ENCODE peak calls at places on chromosome 10, in six cellular contexts. One of them, this sample, is unnamed.

GRCh38 chr10:127155221-127155620 is 41.2 kb downstream of the INSYN2A start:
- DNase-seq in activated CD8-positive, alpha-beta memory T cell treated with anti-CD3 and anti-CD28 coated beads, Interleukin-2, amount 50 U/mL, for 48 hours: no peak
- DNase-seq in T-cell: no peak
- DNase-seq in mammary epithelial cell: no peak
- DNase-seq in dorsolateral prefrontal cortex: no peak
- DNase-seq in AG10803: peak
- DNase-seq in this sample: peak

GRCh38 chr10:22246680-22247391 is 29.0 kb upstream of the EBLN1 start:
- DNase-seq in activated CD8-positive, alpha-beta memory T cell treated with anti-CD3 and anti-CD28 coated beads, Interleukin-2, amount 50 U/mL, for 48 hours: no peak
- DNase-seq in T-cell: no peak
- DNase-seq in mammary epithelial cell: peak
- DNase-seq in dorsolateral prefrontal cortex: no peak
- DNase-seq in AG10803: peak
- DNase-seq in this sample: peak

GRCh38 chr10:118305730-118306129 is 36.4 kb downstream of the FAM204A start:
- DNase-seq in activated CD8-positive, alpha-beta memory T cell treated with anti-CD3 and anti-CD28 coated beads, Interleukin-2, amount 50 U/mL, for 48 hours: no peak
- DNase-seq in T-cell: no peak
- DNase-seq in mammary epithelial cell: no peak
- DNase-seq in dorsolateral prefrontal cortex: no peak
- DNase-seq in AG10803: no peak
- DNase-seq in this sample: no peak

GRCh38 chr10:101778151-101778780 is 2.4 kb upstream of the FGF8 start:
- DNase-seq in activated CD8-positive, alpha-beta memory T cell treated with anti-CD3 and anti-CD28 coated beads, Interleukin-2, amount 50 U/mL, for 48 hours: peak
- DNase-seq in T-cell: no peak
- DNase-seq in mammary epithelial cell: no peak
- DNase-seq in dorsolateral prefrontal cortex: no peak
- DNase-seq in AG10803: no peak
- DNase-seq in this sample: no peak

GRCh38 chr10:29588640-29589421 is 45.9 kb downstream of the SVIL start:
- DNase-seq in activated CD8-positive, alpha-beta memory T cell treated with anti-CD3 and anti-CD28 coated beads, Interleukin-2, amount 50 U/mL, for 48 hours: no peak
- DNase-seq in T-cell: no peak
- DNase-seq in mammary epithelial cell: peak
- DNase-seq in dorsolateral prefrontal cortex: no peak
- DNase-seq in AG10803: peak
- DNase-seq in this sample: peak

GRCh38 chr10:74391786-74392185 is 240.8 kb downstream of the ADK start:
- DNase-seq in activated CD8-positive, alpha-beta memory T cell treated with anti-CD3 and anti-CD28 coated beads, Interleukin-2, amount 50 U/mL, for 48 hours: no peak
- DNase-seq in T-cell: no peak
- DNase-seq in mammary epithelial cell: no peak
- DNase-seq in dorsolateral prefrontal cortex: no peak
- DNase-seq in AG10803: no peak
- DNase-seq in this sample: no peak

GRCh38 chr10:6333973-6334372 is 131.2 kb downstream of the PFKFB3 start:
- DNase-seq in activated CD8-positive, alpha-beta memory T cell treated with anti-CD3 and anti-CD28 coated beads, Interleukin-2, amount 50 U/mL, for 48 hours: no peak
- DNase-seq in T-cell: no peak
- DNase-seq in mammary epithelial cell: no peak
- DNase-seq in dorsolateral prefrontal cortex: no peak
- DNase-seq in AG10803: no peak
- DNase-seq in this sample: no peak

GRCh38 chr10:133274751-133275682 is 1.7 kb downstream of the ADAM8 start:
- DNase-seq in activated CD8-positive, alpha-beta memory T cell treated with anti-CD3 and anti-CD28 coated beads, Interleukin-2, amount 50 U/mL, for 48 hours: peak
- DNase-seq in T-cell: peak
- DNase-seq in mammary epithelial cell: peak
- DNase-seq in dorsolateral prefrontal cortex: no peak
- DNase-seq in AG10803: no peak
- DNase-seq in this sample: no peak

GRCh38 chr10:13973742-13974141 is 357.0 kb downstream of the FRMD4A start:
- DNase-seq in activated CD8-positive, alpha-beta memory T cell treated with anti-CD3 and anti-CD28 coated beads, Interleukin-2, amount 50 U/mL, for 48 hours: no peak
- DNase-seq in T-cell: no peak
- DNase-seq in mammary epithelial cell: no peak
- DNase-seq in dorsolateral prefrontal cortex: no peak
- DNase-seq in AG10803: no peak
- DNase-seq in this sample: peak